ENCODE peak calls at places on chromosomes 16 and 17, in five cellular contexts. P is heart right ventricle, E is heart left ventricle, Z is BJ, Y is ascending aorta. M is an unnamed sample.

GRCh38 chr16:67995423-67995822 is 3.9 kb downstream of the DPEP2 start:
- DNase-seq in P (no peak), Z (no peak), Y (no peak), E (no peak), M (no peak)

GRCh38 chr17:60139438-60140285 is 10.1 kb upstream of the CA4 start:
- DNase-seq in E (peak; percentile 76), Y (peak; percentile 77), Z (no peak), P (peak; percentile 81), M (peak; percentile 65)

GRCh38 chr17:953767-954166 is 25.8 kb downstream of the NXN start:
- DNase-seq in P (no peak), Y (no peak), Z (no peak), E (no peak), M (no peak)

GRCh38 chr17:42183741-42184711 is 1.2 kb downstream of the HCRT start:
- DNase-seq in P (peak; percentile 84), Z (no peak), Y (peak; percentile 79), E (peak; percentile 84), M (peak; percentile 44)

GRCh38 chr16:70691223-70692129 is 5.6 kb upstream of the MTSS2 start:
- DNase-seq in Z (peak; percentile 96), P (peak; percentile 76), E (peak; percentile 89), Y (peak; percentile 97), M (peak; percentile 75)

GRCh38 chr17:80877095-80877828 is 114.4 kb upstream of the CHMP6 start:
- DNase-seq in Z (no peak), P (no peak), Y (no peak), E (peak; percentile 21), M (no peak)

GRCh38 chr16:70635356-70636016 is 10.9 kb upstream of the IL34 start:
- DNase-seq in Z (peak; percentile 30), Y (peak; percentile 84), P (peak; percentile 38), E (peak; percentile 42), M (peak; percentile 35)

GRCh38 chr16:57637424-57637823 is 9.0 kb downstream of the ADGRG1 start:
- DNase-seq in Y (no peak), P (peak; percentile 68), E (peak; percentile 61), Z (no peak), M (no peak)

GRCh38 chr16:85234310-85235235 is 122.3 kb upstream of the CIBAR2 start:
- DNase-seq in Y (peak; percentile 79), Z (no peak), E (peak; percentile 78), P (peak; percentile 76), M (peak; percentile 88)

GRCh38 chr17:52287611-52288010 is 129.1 kb upstream of the CA10 start:
- DNase-seq in Z (no peak), Y (no peak), P (no peak), E (no peak), M (no peak)

GRCh38 chr16:56349086-56349415 is 76.3 kb downstream of the AMFR start:
- DNase-seq in Z (no peak), P (no peak), E (no peak), Y (no peak), M (no peak)

GRCh38 chr16:19859603-19860002 is 25.0 kb downstream of the GPRC5B start:
- DNase-seq in Z (no peak), Y (no peak), P (no peak), E (no peak), M (no peak)

GRCh38 chr16:75264999-75265910 is 13.8 kb upstream of the BCAR1 start:
- DNase-seq in P (peak; percentile 61), Y (peak; percentile 72), Z (no peak), E (peak; percentile 66), M (peak; percentile 48)

GRCh38 chr17:82592751-82593589 is 55.3 kb downstream of the WDR45B start:
- DNase-seq in Y (peak; percentile 91), Z (peak; percentile 26), P (peak; percentile 52), E (peak; percentile 79), M (peak; percentile 61)

GRCh38 chr17:21680366-21680765 is 12.0 kb upstream of the KCNJ18 start:
- DNase-seq in E (no peak), P (no peak), Z (no peak), Y (peak; percentile 66), M (no peak)

GRCh38 chr17:72661945-72662826 is 430.3 kb downstream of the SLC39A11 start:
- DNase-seq in E (no peak), P (no peak), Z (no peak), Y (no peak), M (no peak)

GRCh38 chr16:27439273-27440018 is 37.5 kb downstream of the IL21R start:
- DNase-seq in E (no peak), P (no peak), Y (peak; percentile 19), Z (no peak), M (no peak)

GRCh38 chr16:4664538-4665418 is 28.6 kb upstream of the NUDT16L1 start:
- DNase-seq in P (no peak), E (no peak), Y (no peak), Z (no peak), M (no peak)

GRCh38 chr16:55073830-55074229 is 143.2 kb downstream of the IRX5 start:
- DNase-seq in P (no peak), Z (no peak), E (no peak), Y (peak; percentile 19), M (no peak)

GRCh38 chr16:49748322-49748721 is 107.6 kb downstream of the ZNF423 start:
- DNase-seq in E (peak; percentile 39), Z (no peak), P (no peak), Y (no peak), M (peak; percentile 4)

GRCh38 chr16:69476920-69477418 is 52.5 kb downstream of the CYB5B start:
- DNase-seq in E (no peak), Y (no peak), Z (peak; percentile 89), P (no peak), M (peak; percentile 25)
- H3K4me3 ChIP-seq in E (no peak overlapping the region), Y (no peak overlapping the region), Z (no peak overlapping the region), P (no peak overlapping the region), M (no peak overlapping the region)

DNA sequence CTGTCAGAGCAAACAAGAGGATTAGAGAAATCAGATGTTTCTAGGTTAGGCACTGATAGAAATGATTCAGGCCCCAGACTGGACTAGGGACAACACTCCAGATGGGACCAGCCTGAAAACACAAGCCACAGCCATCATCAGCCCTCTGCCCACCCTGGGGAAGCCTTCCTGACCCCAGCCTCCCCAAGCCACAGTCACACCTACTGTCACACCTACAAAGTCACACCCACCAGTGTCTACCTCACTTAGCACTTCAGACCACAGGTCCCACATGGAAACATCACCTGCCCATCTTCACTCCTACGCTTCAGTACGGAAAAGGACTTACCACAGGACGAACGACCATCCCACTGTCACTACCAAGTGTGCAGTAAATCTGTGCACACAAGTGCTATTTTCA is 197.9 kb downstream of the ZFHX3 start:
- DNase-seq in Y (no peak), P (no peak), E (no peak), Z (no peak), M (no peak)
- H3K4me3 ChIP-seq in Y (no peak overlapping the region), P (no peak overlapping the region), E (no peak overlapping the region), Z (no peak overlapping the region), M (no peak overlapping the region)

DNA sequence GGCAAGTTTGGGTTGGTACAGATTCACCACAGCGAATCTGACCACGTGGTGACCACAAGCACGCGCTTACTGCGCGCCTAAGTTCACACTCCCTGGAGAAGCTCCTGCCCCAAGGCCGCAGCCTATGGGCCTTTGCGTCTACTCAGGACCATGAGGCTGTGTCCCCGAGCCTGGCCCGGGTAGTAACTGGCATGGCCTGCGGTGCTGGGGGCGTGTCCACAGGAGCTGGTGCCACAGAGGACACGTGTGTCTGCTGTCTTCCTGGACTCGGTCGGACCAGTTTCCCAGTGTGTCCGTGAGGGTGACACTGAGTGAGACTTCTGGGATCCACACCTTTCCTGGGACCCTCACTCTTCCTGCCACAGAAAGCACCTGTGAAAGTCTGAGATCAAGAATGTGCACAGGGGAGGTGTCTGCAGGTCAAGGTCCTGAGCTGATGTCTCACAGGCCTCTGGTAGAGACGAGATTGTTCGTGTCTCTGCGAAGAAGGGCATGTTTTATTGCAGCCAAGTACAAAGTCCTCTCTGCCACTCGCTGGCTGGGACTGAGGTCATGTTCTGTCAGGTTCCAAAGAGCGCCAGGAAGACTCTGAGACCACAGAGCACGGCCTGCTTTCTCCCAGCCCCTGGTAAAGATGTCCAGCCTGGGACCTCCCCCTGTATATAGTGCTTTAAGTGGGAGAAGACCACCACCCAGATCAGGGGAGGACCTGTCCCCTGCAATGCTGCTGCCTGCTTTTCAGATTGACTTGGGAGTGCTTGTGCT is 25.2 kb upstream of the CAPN15 start:
- DNase-seq in E (no peak), Z (no peak), Y (no peak), P (no peak), M (no peak)
- H3K4me3 ChIP-seq in E (no peak overlapping the region), Z (no peak overlapping the region), Y (no peak overlapping the region), P (no peak overlapping the region), M (no peak overlapping the region)

GRCh38 chr17:17351901-17352781 is 49.0 kb downstream of the NT5M start:
- DNase-seq in Z (no peak), P (peak; percentile 71), Y (no peak), E (peak; percentile 73), M (peak; percentile 31)
- H3K4me3 ChIP-seq in Z (no peak overlapping the region), P (no peak overlapping the region), Y (no peak overlapping the region), E (no peak overlapping the region), M (no peak overlapping the region)

GRCh38 chr17:58323420-58324408 is 4.9 kb downstream of the TSPOAP1 start:
- DNase-seq in E (peak; percentile 32), Y (no peak), P (no peak), Z (no peak), M (no peak)

GRCh38 chr17:58324409-58325288 is 3.9 kb downstream of the TSPOAP1 start:
- DNase-seq in Z (no peak), P (peak; percentile 44), E (peak; percentile 52), Y (no peak), M (peak; percentile 81)

GRCh38 chr17:58326609-58327341 is 1.8 kb downstream of the TSPOAP1 start:
- DNase-seq in E (peak; percentile 15), P (no peak), Z (no peak), Y (no peak), M (no peak)

GRCh38 chr17:58325976-58326468 is 2.6 kb downstream of the TSPOAP1 start:
- DNase-seq in E (peak; percentile 16), Y (no peak), P (no peak), Z (no peak), M (no peak)

GRCh38 chr17:58325289-58325726 is 3.3 kb downstream of the TSPOAP1 start:
- DNase-seq in P (no peak), Y (no peak), Z (no peak), E (peak; percentile 19), M (no peak)
- H3K4me3 ChIP-seq in P (no peak overlapping the region), Y (no peak overlapping the region), Z (no peak overlapping the region), E (no peak overlapping the region), M (no peak overlapping the region)

M was measured in MG63.